ENCODE peak calls at places on chromosomes 6 and 20, in eight cellular contexts. A is left lung; Y is ELF-1; O is M059J; F is AML-193; C is thoracic aorta; M is activated T-helper 1 cell treated with anti-CD3 and anti-CD28 coated beads, Interleukin-12 subunit alpha, Interleukin-12 subunit beta, Interleukin-2, Interleukin-4 antibody, amounts not matched to agents 30 ng/mL and 10 ng/mL and 1 ng/mL, durations not matched to agents 14 hours and 24 hours and 36 hours; S is germinal center. G is an unnamed sample.

GRCh38 chr6:112396221-112396620 is 49.1 kb downstream of the RFPL4B start:
- DNase-seq in A (no peak), Y (no peak), O (peak), F (no peak), C (no peak), M (no peak), S (no peak), G (no peak)

GRCh38 chr20:9066196-9066595 is 2.7 kb upstream of the PLCB4 start:
- DNase-seq in A (no peak), Y (no peak), O (peak), F (no peak), C (no peak), M (no peak), S (no peak), G (no peak)

GRCh38 chr20:4151991-4152695 is 136.8 kb upstream of the RNF24 start:
- DNase-seq in A (no peak), Y (no peak), O (peak), F (peak), C (no peak), M (no peak), S (no peak), G (no peak)

GRCh38 chr6:146542881-146543210 is 787 bp upstream of the RAB32 start:
- DNase-seq in A (no peak), Y (no peak), O (no peak), F (no peak), C (no peak), M (no peak), S (no peak), G (no peak)

GRCh38 chr6:1481326-1481725 is 92.0 kb downstream of the FOXF2 start:
- DNase-seq in A (no peak), Y (peak), O (peak), F (no peak), C (no peak), M (no peak), S (no peak), G (no peak)

GRCh38 chr6:149925974-149926777 is 3.3 kb upstream of the RAET1G start:
- DNase-seq in A (peak), Y (peak), O (peak), F (peak), C (peak), M (peak), S (peak), G (peak)

GRCh38 chr6:88616380-88616779 is 347.0 kb downstream of the RNGTT start:
- DNase-seq in A (no peak), Y (no peak), O (no peak), F (no peak), C (no peak), M (no peak), S (no peak), G (no peak)

GRCh38 chr6:62328607-62329006 is 42.6 kb upstream of the KHDRBS2 start:
- DNase-seq in A (no peak), Y (no peak), O (no peak), F (no peak), C (no peak), M (no peak), S (no peak), G (no peak)